ENCODE peak calls at places on chromosomes 12 and 14, in four cellular contexts. Q is hepatocyte, V is GM23338, H is OCI-LY7. Z is an unnamed sample.

GRCh38 chr12:26971963-26972362 is 33.7 kb downstream of the FGFR1OP2 start:
- DNase-seq in Q (no peak), H (peak; percentile 29), V (no peak), Z (no peak)

GRCh38 chr12:106049105-106049504 is 89.6 kb downstream of the NUAK1 start:
- DNase-seq in Q (peak; percentile 27), H (no peak), V (no peak), Z (no peak)

GRCh38 chr12:105278043-105278697 is 42.2 kb upstream of the APPL2 start:
- DNase-seq in Q (peak; percentile 42), V (peak; percentile 36), H (peak; percentile 7), Z (peak; percentile 75)

GRCh38 chr12:108839011-108839889 is 18.1 kb downstream of the SSH1 start:
- DNase-seq in H (no peak), V (no peak), Q (no peak), Z (peak; percentile 84)

GRCh38 chr14:54681819-54682261 is 114.9 kb downstream of the SAMD4A start:
- DNase-seq in H (no peak), Q (no peak), V (no peak), Z (no peak)

GRCh38 chr12:51441583-51441982 is 17.0 kb downstream of the SLC4A8 start:
- DNase-seq in V (no peak), H (no peak), Q (peak; percentile 10), Z (peak; percentile 89)

GRCh38 chr14:98819132-98819866 is 452.7 kb downstream of the BCL11B start:
- DNase-seq in Q (peak; percentile 17), V (peak; percentile 94), H (no peak), Z (no peak)

GRCh38 chr12:7989827-7990491 is 42.6 kb upstream of the FOXJ2 start:
- DNase-seq in Q (no peak), V (no peak), H (no peak), Z (no peak)

GRCh38 chr12:22275847-22276246 is 58.7 kb downstream of the ST8SIA1 start:
- DNase-seq in Q (peak; percentile 81), H (no peak), V (no peak), Z (peak; percentile 98)

GRCh38 chr12:6925543-6926279 is 2.0 kb upstream of the ATN1 start:
- DNase-seq in H (no peak), Q (peak; percentile 82), V (peak; percentile 91), Z (peak; percentile 92)

GRCh38 chr14:66165337-66165736 is 320.8 kb upstream of the CCDC196 start:
- DNase-seq in V (no peak), Q (no peak), H (no peak), Z (no peak)

GRCh38 chr12:5511644-5512584 is 80.0 kb downstream of the NTF3 start:
- DNase-seq in V (peak; percentile 72), H (peak; percentile 81), Q (peak; percentile 36), Z (peak; percentile 54)

GRCh38 chr12:113232787-113233585 is 11.7 kb downstream of the TPCN1 start:
- DNase-seq in Q (no peak), V (peak; percentile 92), H (peak; percentile 94), Z (peak; percentile 87)

GRCh38 chr12:58712981-58713380 is 207.3 kb downstream of the LRIG3 start:
- DNase-seq in V (no peak), H (no peak), Q (no peak), Z (peak; percentile 15)

GRCh38 chr14:93752980-93753561 is 35.2 kb downstream of the PRIMA1 start:
- DNase-seq in H (no peak), V (no peak), Q (no peak), Z (no peak)

GRCh38 chr14:22370084-22370847 is 218.8 kb downstream of the DAD1 start:
- DNase-seq in V (no peak), Q (no peak), H (no peak), Z (peak; percentile 83)

GRCh38 chr12:58408516-58408915 is 467.1 kb downstream of the ATP23 start:
- DNase-seq in Q (no peak), H (no peak), V (no peak), Z (peak; percentile 54)

GRCh38 chr12:30732954-30733637 is 21.7 kb downstream of the CAPRIN2 start:
- DNase-seq in V (no peak), Q (no peak), H (no peak), Z (no peak)

GRCh38 chr12:15706010-15706676 is 83.0 kb downstream of the EPS8 start:
- DNase-seq in Q (no peak), V (peak; percentile 68), H (no peak), Z (no peak)

GRCh38 chr12:64675795-64676194 is 65.5 kb downstream of the RASSF3 start:
- DNase-seq in Q (no peak), V (no peak), H (no peak), Z (peak; percentile 55)

GRCh38 chr12:98470469-98471082 is 44.8 kb upstream of the TMPO start:
- DNase-seq in V (no peak), H (no peak), Q (no peak), Z (peak; percentile 40)

GRCh38 chr12:19530631-19531020 is 91.3 kb downstream of the AEBP2 start:
- DNase-seq in Q (no peak), H (no peak), V (no peak), Z (peak; percentile 67)

GRCh38 chr12:26874501-26875296 is 41.7 kb upstream of the ITPR2 start:
- DNase-seq in H (no peak), Q (no peak), V (no peak), Z (no peak)

GRCh38 chr12:93468008-93468371 is 676 bp downstream of the MRPL42 start:
- DNase-seq in Q (no peak), V (no peak), H (peak; percentile 18), Z (no peak)

GRCh38 chr14:31096255-31096654 is 70.1 kb upstream of the STRN3 start:
- DNase-seq in Q (no peak), V (no peak), H (no peak), Z (peak; percentile 8)

GRCh38 chr12:123522164-123522563 is 11.4 kb downstream of the RILPL1 start:
- DNase-seq in H (no peak), Q (no peak), V (no peak), Z (no peak)

GRCh38 chr14:72619071-72619710 is 274.7 kb downstream of the DPF3 start:
- DNase-seq in Q (no peak), H (no peak), V (no peak), Z (peak; percentile 53)

GRCh38 chr12:124422142-124422569 is 127.3 kb downstream of the RFLNA start:
- DNase-seq in H (no peak), Q (peak; percentile 72), V (no peak), Z (peak; percentile 46)

GRCh38 chr12:124484526-124484953 is 82.9 kb downstream of the NCOR2 start:
- DNase-seq in V (no peak), Q (no peak), H (peak; percentile 55), Z (no peak)

GRCh38 chr12:27486986-27487385 is 37.0 kb upstream of the PPFIBP1 start:
- DNase-seq in Q (no peak), H (no peak), V (no peak), Z (peak; percentile 18)

GRCh38 chr12:87085286-87085685 is 829.1 kb upstream of the MGAT4C start:
- DNase-seq in Q (no peak), V (no peak), H (no peak), Z (no peak)

GRCh38 chr12:10205251-10205807 is 7.3 kb upstream of the GABARAPL1 start:
- DNase-seq in H (no peak), V (no peak), Q (no peak), Z (peak; percentile 79)

GRCh38 chr12:91994208-91994797 is 151.3 kb downstream of the BTG1 start:
- DNase-seq in V (no peak), Q (no peak), H (no peak), Z (no peak)

GRCh38 chr14:75976838-75977237 is 5.0 kb downstream of the TGFB3 start:
- DNase-seq in H (no peak), Q (no peak), V (peak; percentile 29), Z (no peak)
- TF ChIP-seq EZH2phosphoT487 in H (no peak), Q (no peak), V (no peak), Z (no peak)

GRCh38 chr14:90663680-90664079 is 152.6 kb downstream of the TTC7B start:
- DNase-seq in H (no peak), Q (no peak), V (no peak), Z (no peak)
- H3K27ac ChIP-seq in H (no peak overlapping the region), Q (no peak overlapping the region), V (no peak overlapping the region), Z (no peak overlapping the region)

GRCh38 chr12:103799504-103800251 is 41.4 kb downstream of the NT5DC3 start:
- DNase-seq in H (no peak), V (peak; percentile 19), Q (peak; percentile 63), Z (peak; percentile 50)

GRCh38 chr12:103801709-103802585 is 39.1 kb downstream of the NT5DC3 start:
- DNase-seq in Q (no peak), H (no peak), V (no peak), Z (peak; percentile 64)

GRCh38 chr12:103798586-103798985 is 42.4 kb downstream of the NT5DC3 start:
- DNase-seq in H (no peak), Q (no peak), V (no peak), Z (no peak)

GRCh38 chr12:103802586-103802886 is 38.5 kb downstream of the NT5DC3 start:
- DNase-seq in Q (no peak), V (no peak), H (no peak), Z (no peak)

GRCh38 chr12:103800252-103800771 is 40.7 kb downstream of the NT5DC3 start:
- DNase-seq in Q (peak; percentile 72), H (no peak), V (no peak), Z (peak; percentile 56)
- H3K4me3 ChIP-seq in Q (no peak overlapping the region), H (no peak overlapping the region), V (no peak overlapping the region), Z (no peak overlapping the region)

DNA sequence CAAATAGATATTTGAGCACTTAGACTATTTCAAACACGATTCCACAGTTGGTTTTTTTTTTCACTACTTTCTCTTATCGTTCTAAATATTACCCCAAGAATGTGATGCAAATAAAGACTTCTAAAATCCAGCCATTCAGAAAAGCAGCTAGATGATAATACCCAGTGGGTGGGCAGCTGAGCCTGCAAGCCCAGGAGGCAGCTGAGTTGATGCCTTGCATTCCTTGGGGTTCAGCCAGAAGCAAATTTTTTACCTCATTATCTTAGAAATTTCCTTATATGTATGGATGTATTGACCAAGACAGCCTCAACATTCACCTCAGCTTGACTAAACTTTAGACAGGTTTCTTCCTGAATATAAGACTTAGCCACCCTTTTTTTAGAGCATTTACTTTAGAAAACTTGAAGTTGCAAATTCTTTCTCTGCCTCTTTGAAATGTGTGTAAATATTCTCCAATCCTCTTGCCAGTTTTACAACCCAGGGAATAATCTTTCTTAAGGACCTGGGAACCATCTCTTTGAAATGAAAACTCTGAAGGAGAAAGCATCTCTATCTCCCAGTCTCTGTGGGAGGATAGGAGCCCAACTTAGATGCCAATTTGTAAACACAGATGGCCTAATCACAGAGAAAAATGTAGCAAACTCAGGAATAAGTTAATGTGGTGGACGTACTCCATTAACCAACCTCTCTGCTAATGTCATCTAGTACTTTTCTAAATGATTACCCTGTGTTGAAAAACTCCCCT is 52.2 kb upstream of the ANP32D start:
- DNase-seq in H (no peak), Q (no peak), V (peak; percentile 53), Z (no peak)
- TF ChIP-seq EZH2phosphoT487 in H (no peak), Q (no peak), V (no peak), Z (no peak)

Z was measured in GM23248.